ENCODE peak calls at places on chromosome 9, in four cellular contexts. C is mesothelial cell of epicardium, B is endothelial cell, A is OCI-LY7. I is an unnamed sample.

GRCh38 chr9:24932785-24933184 is 387.1 kb upstream of the IZUMO3 start:
- DNase-seq in C (no peak), A (peak; percentile 77), B (no peak), I (no peak)

GRCh38 chr9:69078069-69078468 is 42.5 kb downstream of the FXN start:
- DNase-seq in B (no peak), A (no peak), C (no peak), I (no peak)

GRCh38 chr9:70577671-70578070 is 163.2 kb upstream of the KLF9 start:
- DNase-seq in C (no peak), A (no peak), B (no peak), I (no peak)

GRCh38 chr9:69937830-69938535 is 105.7 kb upstream of the MAMDC2 start:
- DNase-seq in A (no peak), C (no peak), B (no peak), I (no peak)

GRCh38 chr9:132584616-132585560 is 2.5 kb downstream of the BARHL1 start:
- DNase-seq in B (no peak), A (no peak), C (no peak), I (no peak)

GRCh38 chr9:110143969-110144545 is 63.9 kb downstream of the C9orf152 start:
- DNase-seq in B (no peak), A (peak; percentile 87), C (no peak), I (no peak)

GRCh38 chr9:5870691-5871090 is 20.0 kb upstream of the MLANA start:
- DNase-seq in B (no peak), A (no peak), C (no peak), I (no peak)

GRCh38 chr9:133510926-133511505 is 13.7 kb downstream of the MYMK start:
- DNase-seq in C (no peak), B (no peak), A (no peak), I (no peak)

GRCh38 chr9:81559741-81560140 is 129.6 kb downstream of the TLE1 start:
- DNase-seq in B (no peak), A (no peak), C (no peak), I (no peak)

GRCh38 chr9:95481000-95481399 is 35.8 kb downstream of the PTCH1 start:
- DNase-seq in C (no peak), A (no peak), B (no peak), I (no peak)

GRCh38 chr9:450561-450960 is 235.9 kb downstream of the DOCK8 start:
- DNase-seq in B (no peak), C (no peak), A (no peak), I (no peak)

GRCh38 chr9:128103589-128103962 is 24.0 kb downstream of the PTGES2 start:
- DNase-seq in B (no peak), A (peak; percentile 47), C (no peak), I (no peak)

GRCh38 chr9:131111854-131112311 is 13.5 kb upstream of the NUP214 start:
- DNase-seq in B (no peak), A (no peak), C (no peak), I (no peak)

GRCh38 chr9:37575921-37576721 is at the start of gene FBXO10:
- DNase-seq in A (peak; percentile 73), B (peak; percentile 73), C (peak; percentile 60), I (peak; percentile 88)

GRCh38 chr9:68522954-68523353 is 17.7 kb downstream of the TMEM252 start:
- DNase-seq in A (no peak), C (no peak), B (no peak), I (no peak)

GRCh38 chr9:92299116-92299515 is 5.6 kb upstream of the IARS1 start:
- DNase-seq in A (peak; percentile 84), C (no peak), B (no peak), I (no peak)

GRCh38 chr9:70480405-70480980 is 66.0 kb upstream of the KLF9 start:
- DNase-seq in B (no peak), C (no peak), A (no peak), I (no peak)

GRCh38 chr9:109497193-109498165 is 628 bp downstream of the PTPN3 start:
- DNase-seq in C (no peak), B (no peak), A (no peak), I (no peak)

GRCh38 chr9:93117924-93118862 is 15.9 kb downstream of the NINJ1 start:
- DNase-seq in A (no peak), B (no peak), C (peak; percentile 3), I (no peak)

GRCh38 chr9:134442486-134443168 is 116.4 kb downstream of the RXRA start:
- DNase-seq in B (no peak), A (no peak), C (no peak), I (no peak)

GRCh38 chr9:80561526-80561925 is 989.8 kb downstream of the TLE4 start:
- DNase-seq in C (no peak), B (no peak), A (no peak), I (no peak)

GRCh38 chr9:112969730-112970129 is 42.3 kb downstream of the ZNF883 start:
- DNase-seq in B (no peak), A (no peak), C (no peak), I (no peak)

GRCh38 chr9:112971415-112971814 is 40.6 kb downstream of the ZNF883 start:
- DNase-seq in C (no peak), A (peak; percentile 39), B (peak; percentile 56), I (no peak)

DNA sequence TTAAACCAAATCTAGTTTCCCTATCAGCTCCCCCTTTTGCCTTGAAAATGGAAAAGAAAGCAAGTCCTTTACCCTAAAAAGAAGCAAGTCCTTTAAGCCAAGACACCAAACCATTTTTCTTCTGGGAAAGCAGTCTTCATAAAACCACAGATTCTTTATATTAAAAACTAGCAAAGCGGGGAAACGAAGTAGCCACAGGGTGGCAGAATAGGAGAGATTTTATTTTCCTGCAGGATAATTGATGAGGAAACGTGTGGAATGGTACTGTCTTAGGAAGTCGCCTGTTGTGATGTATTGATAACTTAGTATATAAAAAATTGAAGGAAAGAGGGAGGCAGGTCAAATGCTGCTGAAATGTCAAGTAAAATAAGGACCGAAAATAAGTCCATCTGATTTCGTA is 41.1 kb downstream of the ZNF883 start:
- DNase-seq in A (no peak), C (no peak), B (no peak), I (no peak)
- TF ChIP-seq CTCF in A (no peak), C (no peak), B (no peak), I (peak; percentile 20)

DNA sequence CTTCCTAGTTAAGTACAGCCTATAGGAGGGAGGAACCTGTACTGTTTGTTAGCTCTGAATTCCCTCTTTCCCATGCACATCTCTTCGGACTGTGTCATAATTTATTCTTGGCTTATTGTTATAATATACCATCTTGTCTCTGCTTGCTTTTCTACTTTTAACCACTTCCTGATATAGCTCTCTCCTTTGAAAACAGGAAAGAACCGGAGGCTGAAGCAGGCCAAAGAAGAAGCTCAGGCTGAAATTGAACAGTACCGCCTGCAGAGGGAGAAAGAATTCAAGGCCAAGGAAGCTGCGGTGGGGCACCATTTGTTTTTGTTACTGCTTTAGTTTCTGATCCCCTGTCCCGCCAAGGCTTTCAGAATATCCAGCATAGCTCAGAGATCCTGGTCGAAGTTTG is 4.8 kb downstream of the ATP6V1G1 start:
- DNase-seq in B (peak; percentile 33), A (peak; percentile 70), C (no peak), I (no peak)
- TF ChIP-seq CTCF in B (no peak), A (peak; percentile 72), C (no peak), I (no peak)

GRCh38 chr9:136089697-136090045 is 5.4 kb downstream of the NACC2 start:
- DNase-seq in B (no peak), A (peak; percentile 39), C (no peak), I (no peak)
- TF ChIP-seq CTCF in B (no peak), A (peak; percentile 75), C (peak; percentile 34), I (peak; percentile 56)

GRCh38 chr9:34254966-34255825 is 73.9 kb downstream of the KIF24 start:
- DNase-seq in A (no peak), B (no peak), C (no peak), I (no peak)
- TF ChIP-seq CTCF in A (no peak), B (no peak), C (no peak), I (no peak)

GRCh38 chr9:124658165-124659017 is 112.7 kb downstream of the NR6A1 start:
- DNase-seq in B (peak; percentile 33), C (peak; percentile 34), A (peak; percentile 88), I (peak; percentile 79)
- TF ChIP-seq CTCF in B (no peak), C (no peak), A (no peak), I (no peak)

GRCh38 chr9:125812403-125812802 is 65.2 kb downstream of the PBX3 start:
- DNase-seq in B (no peak), C (no peak), A (no peak), I (no peak)

GRCh38 chr9:125810161-125810560 is 63.0 kb downstream of the PBX3 start:
- DNase-seq in B (no peak), C (no peak), A (no peak), I (no peak)

GRCh38 chr9:125816321-125816720 is 69.1 kb downstream of the PBX3 start:
- DNase-seq in B (no peak), A (no peak), C (no peak), I (no peak)

GRCh38 chr9:125820100-125820804 is 73.1 kb downstream of the PBX3 start:
- DNase-seq in A (peak; percentile 30), B (no peak), C (no peak), I (no peak)

DNA sequence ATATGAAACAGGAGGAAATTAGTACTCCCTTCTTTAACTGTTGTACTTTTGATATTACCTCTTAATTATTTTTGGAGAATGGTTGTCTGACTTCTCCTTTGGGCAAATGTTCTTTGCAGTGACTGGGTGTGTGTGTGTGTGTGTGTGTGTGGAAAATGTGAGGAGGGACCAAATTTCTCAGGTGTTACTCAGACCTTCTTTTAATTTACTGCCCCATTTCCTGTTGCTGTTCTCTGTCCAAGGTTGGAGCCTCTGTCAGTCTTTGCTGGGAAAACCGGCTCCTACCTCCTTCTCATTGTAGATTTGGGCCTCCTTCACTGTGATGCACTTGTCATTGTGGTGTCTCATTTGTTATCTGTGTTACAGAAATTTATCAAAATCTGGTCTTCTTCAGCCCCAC is 68.4 kb downstream of the PBX3 start:
- DNase-seq in C (no peak), A (no peak), B (no peak), I (no peak)
- TF ChIP-seq CTCF in C (no peak), A (no peak), B (no peak), I (no peak)

GRCh38 chr9:29290519-29290918 is 1717.2 kb upstream of the C9orf72 start:
- DNase-seq in C (no peak), B (no peak), A (no peak), I (no peak)

GRCh38 chr9:29289365-29289764 is 1716.1 kb upstream of the C9orf72 start:
- DNase-seq in A (no peak), C (no peak), B (no peak), I (no peak)

GRCh38 chr9:29285818-29286217 is 1712.5 kb upstream of the C9orf72 start:
- DNase-seq in B (no peak), C (no peak), A (no peak), I (no peak)
- TF ChIP-seq CTCF in B (no peak), C (no peak), A (peak; percentile 13), I (no peak)

GRCh38 chr9:87657190-87657589 is 68.7 kb upstream of the CTSL start:
- DNase-seq in B (no peak), A (no peak), C (no peak), I (peak; percentile 57)

GRCh38 chr9:87655731-87656130 is 70.2 kb upstream of the CTSL start:
- DNase-seq in A (no peak), B (no peak), C (no peak), I (no peak)

GRCh38 chr9:87657893-87658292 is 68.0 kb upstream of the CTSL start:
- DNase-seq in A (no peak), B (no peak), C (no peak), I (no peak)

GRCh38 chr9:87659534-87660419 is 66.1 kb upstream of the CTSL start:
- DNase-seq in A (no peak), B (no peak), C (no peak), I (no peak)

GRCh38 chr9:87656485-87656884 is 69.4 kb upstream of the CTSL start:
- DNase-seq in B (no peak), C (no peak), A (no peak), I (peak; percentile 27)
- TF ChIP-seq CTCF in B (no peak), C (no peak), A (no peak), I (no peak)

I was measured in type B pancreatic cell.